ENCODE peak calls at places on chromosome 13, in seven cellular contexts. One of them, this sample, is unnamed.

GRCh38 chr13:60379837-60380236 is 17.2 kb upstream of the TDRD3 start:
- DNase-seq in H1: no peak
- DNase-seq in GM12878: no peak
- DNase-seq in K562: peak
- DNase-seq in HepG2: no peak
- DNase-seq in GM12892: no peak
- DNase-seq in SK-N-SH: no peak
- DNase-seq in this sample: no peak

GRCh38 chr13:92547256-92547655 is 679.4 kb upstream of the GPC6 start:
- DNase-seq in GM12878: no peak
- DNase-seq in GM12892: no peak
- DNase-seq in HepG2: no peak
- DNase-seq in H1: no peak
- DNase-seq in K562: no peak
- DNase-seq in SK-N-SH: no peak
- DNase-seq in this sample: no peak

GRCh38 chr13:106986033-106986484 is 418.1 kb upstream of the ARGLU1 start:
- DNase-seq in GM12878: no peak
- DNase-seq in HepG2: no peak
- DNase-seq in SK-N-SH: no peak
- DNase-seq in GM12892: no peak
- DNase-seq in K562: no peak
- DNase-seq in H1: peak
- DNase-seq in this sample: no peak

GRCh38 chr13:105410602-105411001 is 1124.9 kb downstream of the EFNB2 start:
- DNase-seq in GM12878: no peak
- DNase-seq in GM12892: no peak
- DNase-seq in SK-N-SH: peak
- DNase-seq in K562: peak
- DNase-seq in HepG2: peak
- DNase-seq in H1: peak
- DNase-seq in this sample: no peak

GRCh38 chr13:35474551-35474950 is 1.9 kb downstream of the MAB21L1 start:
- DNase-seq in SK-N-SH: no peak
- DNase-seq in H1: no peak
- DNase-seq in K562: no peak
- DNase-seq in GM12892: no peak
- DNase-seq in HepG2: no peak
- DNase-seq in GM12878: no peak
- DNase-seq in this sample: no peak

GRCh38 chr13:53001444-53001843 is 27.2 kb upstream of the OLFM4 start:
- DNase-seq in HepG2: no peak
- DNase-seq in SK-N-SH: no peak
- DNase-seq in H1: no peak
- DNase-seq in K562: no peak
- DNase-seq in GM12878: no peak
- DNase-seq in GM12892: no peak
- DNase-seq in this sample: no peak

GRCh38 chr13:32538234-32538620 is 368 bp downstream of the N4BP2L2 start:
- DNase-seq in SK-N-SH: peak
- DNase-seq in H1: no peak
- DNase-seq in K562: peak
- DNase-seq in HepG2: peak
- DNase-seq in GM12892: peak
- DNase-seq in GM12878: no peak
- DNase-seq in this sample: peak

GRCh38 chr13:58056411-58056810 is 424.9 kb downstream of the PCDH17 start:
- DNase-seq in H1: no peak
- DNase-seq in GM12892: no peak
- DNase-seq in HepG2: no peak
- DNase-seq in GM12878: no peak
- DNase-seq in SK-N-SH: no peak
- DNase-seq in K562: no peak
- DNase-seq in this sample: no peak

GRCh38 chr13:83449666-83450395 is 432.4 kb downstream of the SLITRK1 start:
- DNase-seq in GM12878: no peak
- DNase-seq in K562: no peak
- DNase-seq in HepG2: no peak
- DNase-seq in SK-N-SH: no peak
- DNase-seq in GM12892: no peak
- DNase-seq in H1: no peak
- DNase-seq in this sample: no peak

GRCh38 chr13:39536274-39536673 is 66.7 kb downstream of the LHFPL6 start:
- DNase-seq in GM12892: no peak
- DNase-seq in HepG2: no peak
- DNase-seq in GM12878: no peak
- DNase-seq in SK-N-SH: no peak
- DNase-seq in K562: no peak
- DNase-seq in H1: no peak
- DNase-seq in this sample: no peak

GRCh38 chr13:102191951-102192461 is 209.8 kb downstream of the FGF14 start:
- DNase-seq in K562: no peak
- DNase-seq in HepG2: no peak
- DNase-seq in GM12878: no peak
- DNase-seq in H1: no peak
- DNase-seq in GM12892: no peak
- DNase-seq in SK-N-SH: no peak
- DNase-seq in this sample: no peak

GRCh38 chr13:21318891-21319532 is 140.1 kb downstream of the ZDHHC20 start:
- DNase-seq in K562: no peak
- DNase-seq in SK-N-SH: no peak
- DNase-seq in H1: no peak
- DNase-seq in GM12878: no peak
- DNase-seq in GM12892: no peak
- DNase-seq in HepG2: no peak
- DNase-seq in this sample: no peak

GRCh38 chr13:30021611-30022010 is 171.2 kb upstream of the UBL3 start:
- DNase-seq in GM12892: no peak
- DNase-seq in HepG2: no peak
- DNase-seq in GM12878: no peak
- DNase-seq in H1: no peak
- DNase-seq in K562: no peak
- DNase-seq in SK-N-SH: no peak
- DNase-seq in this sample: no peak

GRCh38 chr13:32594339-32594738 is 8.1 kb downstream of the PDS5B start:
- DNase-seq in H1: no peak
- DNase-seq in K562: no peak
- DNase-seq in GM12878: no peak
- DNase-seq in GM12892: no peak
- DNase-seq in SK-N-SH: no peak
- DNase-seq in HepG2: no peak
- DNase-seq in this sample: no peak

GRCh38 chr13:43079392-43079931 is 56.1 kb downstream of the DNAJC15 start:
- DNase-seq in SK-N-SH: no peak
- DNase-seq in GM12878: no peak
- DNase-seq in H1: no peak
- DNase-seq in HepG2: no peak
- DNase-seq in GM12892: no peak
- DNase-seq in K562: no peak
- DNase-seq in this sample: no peak

GRCh38 chr13:44128522-44128921 is 245.1 kb upstream of the SERP2 start:
- DNase-seq in SK-N-SH: no peak
- DNase-seq in K562: no peak
- DNase-seq in GM12878: no peak
- DNase-seq in HepG2: no peak
- DNase-seq in GM12892: no peak
- DNase-seq in H1: no peak
- DNase-seq in this sample: no peak

GRCh38 chr13:82963466-82963865 is 918.8 kb downstream of the SLITRK1 start:
- DNase-seq in SK-N-SH: no peak
- DNase-seq in HepG2: no peak
- DNase-seq in K562: no peak
- DNase-seq in H1: no peak
- DNase-seq in GM12878: no peak
- DNase-seq in GM12892: no peak
- DNase-seq in this sample: no peak

GRCh38 chr13:44576396-44577235 is 486 bp upstream of the TSC22D1 start:
- DNase-seq in SK-N-SH: peak
- DNase-seq in GM12878: no peak
- DNase-seq in HepG2: no peak
- DNase-seq in GM12892: peak
- DNase-seq in K562: peak
- DNase-seq in H1: no peak
- DNase-seq in this sample: peak

GRCh38 chr13:33401238-33401637 is 115.7 kb upstream of the STARD13 start:
- DNase-seq in H1: no peak
- DNase-seq in K562: no peak
- DNase-seq in HepG2: no peak
- DNase-seq in SK-N-SH: no peak
- DNase-seq in GM12892: no peak
- DNase-seq in GM12878: no peak
- DNase-seq in this sample: no peak

GRCh38 chr13:91351980-91352379 is 4.5 kb downstream of the MIR17HG start:
- DNase-seq in K562: no peak
- DNase-seq in H1: no peak
- DNase-seq in SK-N-SH: no peak
- DNase-seq in HepG2: no peak
- DNase-seq in GM12892: no peak
- DNase-seq in GM12878: no peak
- DNase-seq in this sample: no peak

GRCh38 chr13:73870970-73871935 is 263.0 kb downstream of the KLF12 start:
- DNase-seq in GM12892: no peak
- DNase-seq in GM12878: no peak
- DNase-seq in SK-N-SH: no peak
- DNase-seq in HepG2: no peak
- DNase-seq in H1: no peak
- DNase-seq in K562: no peak
- DNase-seq in this sample: no peak

GRCh38 chr13:112042496-112042895 is 24.5 kb upstream of the SOX1 start:
- DNase-seq in H1: no peak
- DNase-seq in K562: no peak
- DNase-seq in HepG2: no peak
- DNase-seq in GM12878: no peak
- DNase-seq in GM12892: no peak
- DNase-seq in SK-N-SH: no peak
- DNase-seq in this sample: no peak

GRCh38 chr13:33615436-33615835 is 202.5 kb upstream of the RFC3 start:
- DNase-seq in H1: no peak
- DNase-seq in K562: no peak
- DNase-seq in HepG2: no peak
- DNase-seq in GM12892: no peak
- DNase-seq in GM12878: no peak
- DNase-seq in SK-N-SH: peak
- DNase-seq in this sample: no peak

DNA sequence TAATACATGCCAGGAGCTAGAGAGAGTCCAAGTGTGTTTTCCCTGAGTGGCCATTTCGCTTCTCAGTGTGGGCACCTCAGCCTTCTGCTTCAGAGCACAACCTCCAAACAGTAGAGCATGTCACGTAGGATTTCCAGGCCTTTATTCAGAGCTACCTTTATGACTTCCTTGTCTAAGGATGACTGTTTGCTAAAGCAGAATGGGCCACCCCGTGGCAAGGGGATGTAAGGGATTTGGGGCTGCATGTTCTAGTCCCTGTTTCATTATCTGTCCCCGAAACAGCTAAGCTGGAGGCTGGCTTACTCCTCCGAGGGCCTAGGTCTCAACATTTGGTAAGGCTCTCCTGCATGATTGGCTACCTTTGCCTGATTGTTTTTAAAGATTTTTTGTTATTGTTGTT is 6.0 kb downstream of the RNASEH2B start:
- DNase-seq in SK-N-SH: no peak
- DNase-seq in K562: peak
- DNase-seq in GM12892: no peak
- DNase-seq in HepG2: no peak
- DNase-seq in H1: no peak
- DNase-seq in GM12878: no peak
- DNase-seq in this sample: no peak
- TF ChIP-seq POLR2AphosphoS5 in SK-N-SH: no peak
- TF ChIP-seq POLR2AphosphoS5 in K562: no peak
- TF ChIP-seq POLR2AphosphoS5 in GM12892: no peak
- TF ChIP-seq POLR2AphosphoS5 in HepG2: no peak
- TF ChIP-seq POLR2AphosphoS5 in H1: no peak
- TF ChIP-seq POLR2AphosphoS5 in GM12878: no peak
- TF ChIP-seq POLR2AphosphoS5 in this sample: no peak

DNA sequence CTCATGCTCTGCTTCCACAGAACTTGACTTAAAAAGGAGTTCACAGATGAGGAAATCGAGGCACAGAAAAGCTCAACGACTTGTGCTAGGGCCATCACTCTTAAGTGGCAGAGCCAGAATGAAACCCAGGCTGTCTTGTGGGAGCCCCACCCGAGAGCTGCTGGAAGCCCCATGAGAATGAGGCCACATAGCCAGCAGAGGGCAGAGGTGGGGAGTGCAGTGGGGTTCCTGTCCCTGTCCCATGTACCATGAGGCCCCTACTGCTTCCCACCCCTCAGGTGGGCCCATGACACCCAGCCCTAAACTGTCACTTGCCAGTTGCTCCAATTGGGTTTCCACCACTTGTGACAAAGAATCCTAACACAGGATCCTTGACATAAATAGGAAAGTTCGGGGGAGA is 175.9 kb downstream of the IRS2 start:
- DNase-seq in GM12878: no peak
- DNase-seq in K562: no peak
- DNase-seq in GM12892: peak
- DNase-seq in HepG2: no peak
- DNase-seq in SK-N-SH: peak
- DNase-seq in H1: peak
- DNase-seq in this sample: peak
- TF ChIP-seq TAF1 in GM12878: no peak
- TF ChIP-seq TAF1 in K562: no peak
- TF ChIP-seq TAF1 in GM12892: no peak
- TF ChIP-seq TAF1 in HepG2: no peak
- TF ChIP-seq TAF1 in SK-N-SH: no peak
- TF ChIP-seq TAF1 in H1: no peak
- TF ChIP-seq TAF1 in this sample: no peak

DNA sequence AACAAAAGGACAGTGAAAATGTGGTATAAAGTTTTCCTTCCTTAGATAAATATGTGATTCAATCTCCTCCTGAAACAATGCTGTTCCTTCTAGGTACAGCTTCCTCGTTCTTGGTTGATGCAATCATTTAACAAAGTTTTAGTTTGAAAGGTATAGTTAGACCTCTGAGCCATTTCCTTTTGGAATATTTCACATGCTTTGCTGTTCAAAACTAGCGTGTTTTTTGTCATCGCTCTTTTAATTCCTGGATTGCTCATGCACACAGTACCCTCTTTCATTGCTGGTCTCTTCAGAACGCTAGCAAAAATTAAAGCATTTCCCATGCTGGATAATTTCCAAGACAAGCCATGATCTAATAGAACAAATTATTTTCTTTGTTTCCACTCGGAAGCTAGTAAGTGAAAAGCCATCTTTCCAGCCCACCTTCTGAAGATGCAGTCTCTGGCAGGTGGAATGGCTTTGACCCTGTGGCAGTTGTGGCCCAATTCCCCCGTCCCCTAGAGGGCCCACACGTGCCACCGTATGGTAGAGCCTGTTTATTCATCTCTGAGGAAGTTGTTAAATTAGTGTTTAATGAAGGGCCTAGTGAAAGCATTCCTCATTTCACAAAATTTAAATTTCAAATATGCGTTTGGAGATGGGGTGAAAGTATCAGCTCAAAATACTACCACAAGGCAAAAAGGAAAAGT is 1040.6 kb upstream of the SLC10A2 start:
- DNase-seq in K562: no peak
- DNase-seq in HepG2: no peak
- DNase-seq in GM12892: no peak
- DNase-seq in H1: peak
- DNase-seq in SK-N-SH: no peak
- DNase-seq in GM12878: no peak
- DNase-seq in this sample: no peak
- TF ChIP-seq POLR2AphosphoS5 in K562: no peak
- TF ChIP-seq POLR2AphosphoS5 in HepG2: no peak
- TF ChIP-seq POLR2AphosphoS5 in GM12892: no peak
- TF ChIP-seq POLR2AphosphoS5 in H1: no peak
- TF ChIP-seq POLR2AphosphoS5 in SK-N-SH: no peak
- TF ChIP-seq POLR2AphosphoS5 in GM12878: no peak
- TF ChIP-seq POLR2AphosphoS5 in this sample: no peak

GRCh38 chr13:23467048-23467931 is 33.8 kb upstream of the SACS start:
- DNase-seq in K562: no peak
- DNase-seq in H1: no peak
- DNase-seq in GM12892: no peak
- DNase-seq in SK-N-SH: peak
- DNase-seq in HepG2: no peak
- DNase-seq in GM12878: no peak
- DNase-seq in this sample: no peak
- TF ChIP-seq TAF1 in K562: no peak
- TF ChIP-seq TAF1 in H1: no peak
- TF ChIP-seq TAF1 in GM12892: no peak
- TF ChIP-seq TAF1 in SK-N-SH: no peak
- TF ChIP-seq TAF1 in HepG2: no peak
- TF ChIP-seq TAF1 in GM12878: no peak
- TF ChIP-seq TAF1 in this sample: no peak